ENCODE peak calls at places on chromosomes 1 and 21, in four cellular contexts. F is HL-60, E is H1, R is SK-N-SH. X is an unnamed sample.

GRCh38 chr1:212819704-212820103 is 27.7 kb downstream of the SPATA45 start:
- DNase-seq in R (no peak), E (no peak), F (peak), X (peak)

GRCh38 chr1:225653463-225654276 is 747 bp upstream of the ENAH start:
- DNase-seq in F (peak), E (peak), R (no peak), X (no peak)

GRCh38 chr1:235136111-235136510 is 7.5 kb upstream of the TOMM20 start:
- DNase-seq in E (peak), R (peak), F (no peak), X (no peak)

GRCh38 chr1:59101518-59101917 is 195.4 kb upstream of the FGGY start:
- DNase-seq in F (no peak), E (no peak), R (no peak), X (no peak)

GRCh38 chr1:12439083-12439482 is 178.9 kb downstream of the DHRS3 start:
- DNase-seq in F (no peak), R (no peak), E (no peak), X (no peak)

GRCh38 chr1:18955442-18956188 is 861 bp downstream of the IFFO2 start:
- DNase-seq in E (peak), R (peak), F (peak), X (no peak)

GRCh38 chr1:208300084-208300770 is 56.0 kb upstream of the PLXNA2 start:
- DNase-seq in E (no peak), F (no peak), R (no peak), X (no peak)

GRCh38 chr1:54795100-54795665 is 5.9 kb downstream of the TTC22 start:
- DNase-seq in R (peak), F (no peak), E (no peak), X (no peak)

GRCh38 chr1:118933051-118933781 is 54.9 kb downstream of the TBX15 start:
- DNase-seq in F (no peak), R (no peak), E (no peak), X (no peak)

GRCh38 chr21:41161428-41161827 is 6.5 kb upstream of the BACE2 start:
- DNase-seq in R (no peak), E (no peak), F (no peak), X (no peak)

GRCh38 chr1:150018165-150018564 is 7.6 kb upstream of the OTUD7B start:
- DNase-seq in R (no peak), E (no peak), F (no peak), X (no peak)

GRCh38 chr1:150022357-150022756 is 11.8 kb upstream of the OTUD7B start:
- DNase-seq in F (no peak), R (no peak), E (no peak), X (no peak)

GRCh38 chr1:150024156-150024555 is 13.6 kb upstream of the OTUD7B start:
- DNase-seq in F (no peak), E (no peak), R (no peak), X (no peak)

GRCh38 chr1:150020711-150021110 is 10.2 kb upstream of the OTUD7B start:
- DNase-seq in F (no peak), E (no peak), R (no peak), X (no peak)

GRCh38 chr1:150021191-150021688 is 10.7 kb upstream of the OTUD7B start:
- DNase-seq in R (no peak), F (no peak), E (no peak), X (no peak)
- TF ChIP-seq GABPA in R (no peak), F (no peak), E (no peak), X (no peak)

DNA sequence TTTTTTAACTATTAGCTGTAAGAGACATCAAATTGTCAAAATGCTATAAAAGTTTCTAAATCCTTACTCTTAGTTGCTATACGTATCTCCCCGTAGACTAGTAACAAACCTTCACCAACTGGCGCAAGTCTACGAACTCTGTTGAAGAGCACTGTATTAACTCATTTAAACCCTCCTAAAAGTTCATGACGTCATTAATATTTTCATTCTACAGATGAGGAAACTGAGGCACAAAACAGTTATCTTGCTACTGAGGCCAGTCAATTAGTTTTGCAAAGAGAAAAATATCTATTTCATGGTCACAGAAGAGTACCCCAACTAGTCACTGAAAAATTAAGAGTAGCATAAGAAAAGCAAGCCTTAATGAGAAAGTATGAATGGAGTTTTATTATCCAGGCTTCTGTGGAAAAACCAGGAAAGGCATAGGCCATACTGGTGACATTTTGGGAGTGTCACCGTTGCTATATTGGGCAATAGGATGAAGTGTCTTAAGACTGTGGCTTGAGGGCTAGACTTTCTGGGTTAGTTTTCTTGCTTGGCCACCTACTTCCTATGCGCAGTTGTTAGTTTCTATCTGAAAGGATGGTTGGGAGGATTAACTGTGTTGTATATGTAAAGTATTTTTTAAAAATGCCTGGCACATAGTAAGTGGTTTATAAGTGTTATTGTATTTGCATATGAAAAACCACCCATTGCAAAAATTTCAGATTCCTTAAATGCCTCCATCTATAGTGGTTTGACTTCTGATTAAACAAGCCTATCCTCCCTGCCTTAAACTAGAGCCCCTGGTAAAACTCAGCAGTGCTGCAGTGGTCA is 52.4 kb upstream of the SYT14 start:
- DNase-seq in E (no peak), R (no peak), F (peak), X (no peak)
- TF ChIP-seq GABPA in E (no peak), R (no peak), F (no peak), X (no peak)

DNA sequence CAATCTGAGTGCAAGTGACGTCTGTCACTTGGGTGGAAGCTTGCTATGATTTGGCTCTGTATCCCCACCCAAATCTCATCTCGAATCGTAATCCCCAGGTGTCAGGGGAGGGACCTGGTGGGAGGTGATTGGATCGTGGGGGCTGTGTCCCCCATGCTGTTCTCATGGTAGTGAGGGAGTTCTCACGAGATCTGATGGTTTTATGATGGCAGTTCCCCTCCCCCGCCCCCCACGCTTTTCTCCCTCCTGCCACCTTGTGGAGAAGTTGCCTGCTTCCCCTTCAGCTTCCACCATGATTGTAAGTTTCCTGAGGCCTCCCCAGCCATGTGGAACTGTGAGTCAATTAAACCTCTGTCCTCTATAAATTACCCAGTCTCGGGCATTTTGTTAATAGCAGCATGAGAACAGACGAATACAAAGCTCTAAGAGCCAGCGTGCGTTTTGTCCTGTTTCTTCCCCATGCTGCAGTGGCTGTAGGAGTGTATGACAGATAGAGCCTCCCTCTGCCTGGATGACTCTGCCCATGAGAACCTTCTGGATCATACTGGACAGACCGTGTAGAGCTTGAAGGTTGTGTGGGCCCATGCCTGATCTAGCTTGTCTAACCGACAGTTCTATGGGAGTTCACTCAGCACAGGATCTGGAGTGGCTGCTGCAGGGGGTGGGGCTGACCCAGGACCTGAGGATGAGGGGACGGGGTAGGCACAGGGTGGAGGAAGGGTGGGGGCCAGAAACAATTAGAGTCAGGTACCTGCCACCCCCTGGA is 139.7 kb upstream of the ERRFI1 start:
- DNase-seq in R (no peak), E (no peak), F (no peak), X (no peak)
- TF ChIP-seq GABPA in R (no peak), E (no peak), F (no peak), X (no peak)

GRCh38 chr21:18298228-18298627 is 53.6 kb downstream of the CHODL start:
- DNase-seq in R (no peak), E (no peak), F (no peak), X (no peak)
- TF ChIP-seq GABPA in R (no peak), E (no peak), F (no peak), X (no peak)

GRCh38 chr1:16134906-16135305 is 21.0 kb downstream of the EPHA2 start:
- DNase-seq in F (no peak), E (no peak), R (no peak), X (no peak)
- TF ChIP-seq GABPA in F (no peak), E (no peak), R (no peak), X (no peak)